ENCODE peak calls at places on chromosomes 1 and 21, in four cellular contexts. One of them, this sample, is unnamed.

GRCh38 chr1:50720457-50721053 is 239.5 kb downstream of the FAF1 start:
- DNase-seq in amniotic epithelial cell: no peak
- DNase-seq in endodermal cell: no peak
- DNase-seq in stimulated activated naive CD8-positive, alpha-beta T cell treated with anti-CD3 and anti-CD28 coated beads, Interleukin-15, amount 100 ng/mL, for 72 hours: no peak
- DNase-seq in this sample: peak

GRCh38 chr1:46555081-46555432 is 3.6 kb upstream of the KNCN start:
- DNase-seq in stimulated activated naive CD8-positive, alpha-beta T cell treated with anti-CD3 and anti-CD28 coated beads, Interleukin-15, amount 100 ng/mL, for 72 hours: no peak
- DNase-seq in endodermal cell: peak
- DNase-seq in amniotic epithelial cell: no peak
- DNase-seq in this sample: no peak

GRCh38 chr1:209549384-209550001 is 34.0 kb upstream of the CAMK1G start:
- DNase-seq in amniotic epithelial cell: no peak
- DNase-seq in stimulated activated naive CD8-positive, alpha-beta T cell treated with anti-CD3 and anti-CD28 coated beads, Interleukin-15, amount 100 ng/mL, for 72 hours: no peak
- DNase-seq in endodermal cell: peak
- DNase-seq in this sample: peak

GRCh38 chr1:160615660-160616059 is 31.2 kb downstream of the SLAMF1 start:
- DNase-seq in stimulated activated naive CD8-positive, alpha-beta T cell treated with anti-CD3 and anti-CD28 coated beads, Interleukin-15, amount 100 ng/mL, for 72 hours: no peak
- DNase-seq in amniotic epithelial cell: no peak
- DNase-seq in endodermal cell: no peak
- DNase-seq in this sample: no peak

GRCh38 chr1:118921994-118922393 is 66.1 kb downstream of the TBX15 start:
- DNase-seq in stimulated activated naive CD8-positive, alpha-beta T cell treated with anti-CD3 and anti-CD28 coated beads, Interleukin-15, amount 100 ng/mL, for 72 hours: no peak
- DNase-seq in amniotic epithelial cell: no peak
- DNase-seq in endodermal cell: no peak
- DNase-seq in this sample: no peak

GRCh38 chr1:117501275-117501674 is 104.6 kb upstream of the TENT5C start:
- DNase-seq in amniotic epithelial cell: peak
- DNase-seq in stimulated activated naive CD8-positive, alpha-beta T cell treated with anti-CD3 and anti-CD28 coated beads, Interleukin-15, amount 100 ng/mL, for 72 hours: no peak
- DNase-seq in endodermal cell: no peak
- DNase-seq in this sample: no peak

GRCh38 chr21:45318556-45319341 is 31.1 kb upstream of the POFUT2 start:
- DNase-seq in amniotic epithelial cell: no peak
- DNase-seq in stimulated activated naive CD8-positive, alpha-beta T cell treated with anti-CD3 and anti-CD28 coated beads, Interleukin-15, amount 100 ng/mL, for 72 hours: no peak
- DNase-seq in endodermal cell: peak
- DNase-seq in this sample: no peak

GRCh38 chr1:1626207-1627141 is 5.5 kb upstream of the MMP23B start:
- DNase-seq in amniotic epithelial cell: no peak
- DNase-seq in stimulated activated naive CD8-positive, alpha-beta T cell treated with anti-CD3 and anti-CD28 coated beads, Interleukin-15, amount 100 ng/mL, for 72 hours: no peak
- DNase-seq in endodermal cell: no peak
- DNase-seq in this sample: no peak

GRCh38 chr21:36728371-36729111 is 29.6 kb downstream of the SIM2 start:
- DNase-seq in endodermal cell: no peak
- DNase-seq in amniotic epithelial cell: no peak
- DNase-seq in stimulated activated naive CD8-positive, alpha-beta T cell treated with anti-CD3 and anti-CD28 coated beads, Interleukin-15, amount 100 ng/mL, for 72 hours: no peak
- DNase-seq in this sample: no peak

GRCh38 chr1:30745156-30745833 is 12.3 kb downstream of the LAPTM5 start:
- DNase-seq in endodermal cell: no peak
- DNase-seq in amniotic epithelial cell: no peak
- DNase-seq in stimulated activated naive CD8-positive, alpha-beta T cell treated with anti-CD3 and anti-CD28 coated beads, Interleukin-15, amount 100 ng/mL, for 72 hours: no peak
- DNase-seq in this sample: no peak

GRCh38 chr21:38679531-38679930 is 126.2 kb upstream of the ETS2 start:
- DNase-seq in endodermal cell: no peak
- DNase-seq in amniotic epithelial cell: peak
- DNase-seq in stimulated activated naive CD8-positive, alpha-beta T cell treated with anti-CD3 and anti-CD28 coated beads, Interleukin-15, amount 100 ng/mL, for 72 hours: no peak
- DNase-seq in this sample: no peak

GRCh38 chr1:57276916-57277315 is 146.9 kb downstream of the DAB1 start:
- DNase-seq in stimulated activated naive CD8-positive, alpha-beta T cell treated with anti-CD3 and anti-CD28 coated beads, Interleukin-15, amount 100 ng/mL, for 72 hours: no peak
- DNase-seq in amniotic epithelial cell: no peak
- DNase-seq in endodermal cell: no peak
- DNase-seq in this sample: no peak

GRCh38 chr1:6962390-6962955 is 177.2 kb downstream of the CAMTA1 start:
- DNase-seq in stimulated activated naive CD8-positive, alpha-beta T cell treated with anti-CD3 and anti-CD28 coated beads, Interleukin-15, amount 100 ng/mL, for 72 hours: peak
- DNase-seq in amniotic epithelial cell: peak
- DNase-seq in endodermal cell: peak
- DNase-seq in this sample: peak

GRCh38 chr1:9684806-9685205 is 33.3 kb downstream of the PIK3CD start:
- DNase-seq in endodermal cell: no peak
- DNase-seq in stimulated activated naive CD8-positive, alpha-beta T cell treated with anti-CD3 and anti-CD28 coated beads, Interleukin-15, amount 100 ng/mL, for 72 hours: no peak
- DNase-seq in amniotic epithelial cell: no peak
- DNase-seq in this sample: no peak

GRCh38 chr1:46517010-46517600 is 27.5 kb downstream of the DMBX1 start:
- DNase-seq in amniotic epithelial cell: no peak
- DNase-seq in stimulated activated naive CD8-positive, alpha-beta T cell treated with anti-CD3 and anti-CD28 coated beads, Interleukin-15, amount 100 ng/mL, for 72 hours: no peak
- DNase-seq in endodermal cell: peak
- DNase-seq in this sample: peak

GRCh38 chr1:51667556-51667955 is 50.7 kb downstream of the OSBPL9 start:
- DNase-seq in amniotic epithelial cell: no peak
- DNase-seq in endodermal cell: no peak
- DNase-seq in stimulated activated naive CD8-positive, alpha-beta T cell treated with anti-CD3 and anti-CD28 coated beads, Interleukin-15, amount 100 ng/mL, for 72 hours: no peak
- DNase-seq in this sample: no peak

This sample was measured in mesendoderm.